ENCODE peak calls at places on chromosome 20, in eight cellular contexts. One of them, this sample, is unnamed.
A peak's percentile ranks its signal among the peaks of the same experiment; 100 is the strongest.

GRCh38 chr20:4038047-4038459 is 22.7 kb upstream of the RNF24 start:
- DNase-seq in NB4: peak; percentile 99
- DNase-seq in GM04504: peak; percentile 65
- DNase-seq in NCI-H2029: peak; percentile 86
- DNase-seq in A172: peak; percentile 89
- DNase-seq in GM04503: peak; percentile 56
- DNase-seq in SK-N-DZ: peak; percentile 31
- DNase-seq in LoVo: peak; percentile 85
- DNase-seq in this sample: peak; percentile 88

GRCh38 chr20:5821627-5822215 is 71.5 kb downstream of the SHLD1 start:
- DNase-seq in NCI-H2029: no peak
- DNase-seq in NB4: no peak
- DNase-seq in GM04504: no peak
- DNase-seq in SK-N-DZ: no peak
- DNase-seq in GM04503: no peak
- DNase-seq in A172: no peak
- DNase-seq in LoVo: no peak
- DNase-seq in this sample: no peak

GRCh38 chr20:17061721-17062120 is 165.1 kb upstream of the PCSK2 start:
- DNase-seq in LoVo: no peak
- DNase-seq in A172: no peak
- DNase-seq in NB4: no peak
- DNase-seq in GM04503: no peak
- DNase-seq in GM04504: no peak
- DNase-seq in SK-N-DZ: no peak
- DNase-seq in NCI-H2029: no peak
- DNase-seq in this sample: no peak

GRCh38 chr20:64065973-64066341 is 3.0 kb downstream of the TCEA2 start:
- DNase-seq in NB4: peak; percentile 89
- DNase-seq in GM04503: peak; percentile 59
- DNase-seq in A172: peak; percentile 99
- DNase-seq in LoVo: peak; percentile 51
- DNase-seq in GM04504: peak; percentile 59
- DNase-seq in NCI-H2029: no peak
- DNase-seq in SK-N-DZ: no peak
- DNase-seq in this sample: peak; percentile 83

GRCh38 chr20:44637490-44638372 is 13.8 kb downstream of the ADA start:
- DNase-seq in NCI-H2029: no peak
- DNase-seq in LoVo: no peak
- DNase-seq in GM04503: no peak
- DNase-seq in NB4: no peak
- DNase-seq in GM04504: no peak
- DNase-seq in SK-N-DZ: no peak
- DNase-seq in A172: no peak
- DNase-seq in this sample: no peak

GRCh38 chr20:47133809-47134456 is 222.6 kb downstream of the ZMYND8 start:
- DNase-seq in NCI-H2029: no peak
- DNase-seq in LoVo: no peak
- DNase-seq in SK-N-DZ: no peak
- DNase-seq in NB4: no peak
- DNase-seq in GM04503: peak; percentile 44
- DNase-seq in A172: peak; percentile 39
- DNase-seq in GM04504: peak; percentile 51
- DNase-seq in this sample: no peak

GRCh38 chr20:21357851-21358250 is 39.5 kb downstream of the NKX2-4 start:
- DNase-seq in GM04503: no peak
- DNase-seq in NB4: no peak
- DNase-seq in GM04504: no peak
- DNase-seq in NCI-H2029: peak; percentile 79
- DNase-seq in SK-N-DZ: no peak
- DNase-seq in LoVo: no peak
- DNase-seq in A172: no peak
- DNase-seq in this sample: no peak

GRCh38 chr20:25197173-25197869 is 1.8 kb downstream of the ENTPD6 start:
- DNase-seq in LoVo: no peak
- DNase-seq in NCI-H2029: no peak
- DNase-seq in A172: no peak
- DNase-seq in GM04504: no peak
- DNase-seq in SK-N-DZ: no peak
- DNase-seq in NB4: no peak
- DNase-seq in GM04503: no peak
- DNase-seq in this sample: no peak

GRCh38 chr20:10119336-10119735 is 84.5 kb downstream of the ANKEF1 start:
- DNase-seq in NB4: no peak
- DNase-seq in GM04504: no peak
- DNase-seq in GM04503: no peak
- DNase-seq in NCI-H2029: no peak
- DNase-seq in SK-N-DZ: no peak
- DNase-seq in A172: no peak
- DNase-seq in LoVo: no peak
- DNase-seq in this sample: no peak

GRCh38 chr20:45826381-45827019 is 612 bp downstream of the TNNC2 start:
- DNase-seq in NCI-H2029: no peak
- DNase-seq in NB4: no peak
- DNase-seq in A172: peak; percentile 33
- DNase-seq in SK-N-DZ: peak; percentile 70
- DNase-seq in GM04504: no peak
- DNase-seq in LoVo: no peak
- DNase-seq in GM04503: no peak
- DNase-seq in this sample: no peak

GRCh38 chr20:10863337-10864060 is 189.7 kb upstream of the JAG1 start:
- DNase-seq in A172: peak; percentile 78
- DNase-seq in NCI-H2029: no peak
- DNase-seq in GM04504: peak; percentile 29
- DNase-seq in NB4: no peak
- DNase-seq in SK-N-DZ: no peak
- DNase-seq in LoVo: peak; percentile 29
- DNase-seq in GM04503: peak; percentile 24
- DNase-seq in this sample: no peak

GRCh38 chr20:45341939-45342862 is 6.0 kb downstream of the SDC4 start:
- DNase-seq in NB4: no peak
- DNase-seq in A172: peak; percentile 69
- DNase-seq in NCI-H2029: peak; percentile 89
- DNase-seq in GM04503: no peak
- DNase-seq in SK-N-DZ: peak; percentile 85
- DNase-seq in LoVo: no peak
- DNase-seq in GM04504: no peak
- DNase-seq in this sample: no peak

GRCh38 chr20:9759392-9759791 is 79.5 kb downstream of the PAK5 start:
- DNase-seq in LoVo: no peak
- DNase-seq in A172: no peak
- DNase-seq in GM04503: no peak
- DNase-seq in NCI-H2029: no peak
- DNase-seq in SK-N-DZ: no peak
- DNase-seq in GM04504: no peak
- DNase-seq in NB4: no peak
- DNase-seq in this sample: no peak

GRCh38 chr20:40160151-40160550 is 528.9 kb downstream of the MAFB start:
- DNase-seq in SK-N-DZ: peak; percentile 78
- DNase-seq in NB4: peak; percentile 80
- DNase-seq in LoVo: peak; percentile 67
- DNase-seq in GM04504: peak; percentile 18
- DNase-seq in GM04503: peak; percentile 1
- DNase-seq in A172: peak; percentile 56
- DNase-seq in NCI-H2029: peak; percentile 43
- DNase-seq in this sample: peak; percentile 22

GRCh38 chr20:62795023-62795761 is 1.1 kb upstream of the MRGBP start:
- DNase-seq in SK-N-DZ: peak; percentile 89
- DNase-seq in NCI-H2029: peak; percentile 52
- DNase-seq in NB4: peak; percentile 89
- DNase-seq in A172: no peak
- DNase-seq in GM04503: no peak
- DNase-seq in GM04504: no peak
- DNase-seq in LoVo: peak; percentile 48
- DNase-seq in this sample: peak; percentile 75

GRCh38 chr20:62831854-62832211 is 15.0 kb downstream of the COL9A3 start:
- DNase-seq in NB4: no peak
- DNase-seq in GM04503: no peak
- DNase-seq in GM04504: no peak
- DNase-seq in NCI-H2029: no peak
- DNase-seq in SK-N-DZ: no peak
- DNase-seq in LoVo: no peak
- DNase-seq in A172: no peak
- DNase-seq in this sample: no peak

GRCh38 chr20:20666359-20666758 is 46.1 kb downstream of the RALGAPA2 start:
- DNase-seq in A172: no peak
- DNase-seq in GM04504: no peak
- DNase-seq in NB4: peak; percentile 40
- DNase-seq in LoVo: no peak
- DNase-seq in GM04503: no peak
- DNase-seq in SK-N-DZ: no peak
- DNase-seq in NCI-H2029: peak; percentile 61
- DNase-seq in this sample: no peak

GRCh38 chr20:12627485-12627884 is 381.3 kb upstream of the SPTLC3 start:
- DNase-seq in SK-N-DZ: no peak
- DNase-seq in LoVo: no peak
- DNase-seq in NCI-H2029: no peak
- DNase-seq in GM04504: no peak
- DNase-seq in GM04503: no peak
- DNase-seq in A172: no peak
- DNase-seq in NB4: no peak
- DNase-seq in this sample: no peak

GRCh38 chr20:19212524-19213502 is at the start of gene SLC24A3:
- DNase-seq in A172: no peak
- DNase-seq in GM04504: no peak
- DNase-seq in NCI-H2029: peak; percentile 55
- DNase-seq in LoVo: no peak
- DNase-seq in NB4: peak; percentile 91
- DNase-seq in SK-N-DZ: no peak
- DNase-seq in GM04503: no peak
- DNase-seq in this sample: peak; percentile 70

GRCh38 chr20:53897884-53898557 is 172.4 kb downstream of the BCAS1 start:
- DNase-seq in GM04503: no peak
- DNase-seq in A172: peak; percentile 83
- DNase-seq in NCI-H2029: no peak
- DNase-seq in GM04504: no peak
- DNase-seq in NB4: no peak
- DNase-seq in SK-N-DZ: no peak
- DNase-seq in LoVo: no peak
- DNase-seq in this sample: no peak

GRCh38 chr20:7703436-7703835 is 236.8 kb downstream of the HAO1 start:
- DNase-seq in NB4: no peak
- DNase-seq in A172: no peak
- DNase-seq in GM04504: no peak
- DNase-seq in NCI-H2029: peak; percentile 56
- DNase-seq in LoVo: no peak
- DNase-seq in GM04503: no peak
- DNase-seq in SK-N-DZ: no peak
- DNase-seq in this sample: no peak

GRCh38 chr20:20877079-20877478 is 164.6 kb upstream of the RALGAPA2 start:
- DNase-seq in GM04503: no peak
- DNase-seq in A172: no peak
- DNase-seq in LoVo: no peak
- DNase-seq in SK-N-DZ: no peak
- DNase-seq in NB4: no peak
- DNase-seq in GM04504: no peak
- DNase-seq in NCI-H2029: no peak
- DNase-seq in this sample: no peak

GRCh38 chr20:17161661-17162410 is 65.0 kb upstream of the PCSK2 start:
- DNase-seq in GM04503: no peak
- DNase-seq in SK-N-DZ: no peak
- DNase-seq in NCI-H2029: no peak
- DNase-seq in GM04504: no peak
- DNase-seq in LoVo: no peak
- DNase-seq in A172: no peak
- DNase-seq in NB4: no peak
- DNase-seq in this sample: no peak

GRCh38 chr20:56781108-56781739 is 152.1 kb downstream of the TFAP2C start:
- DNase-seq in A172: peak; percentile 35
- DNase-seq in SK-N-DZ: no peak
- DNase-seq in GM04504: no peak
- DNase-seq in NB4: no peak
- DNase-seq in LoVo: peak; percentile 33
- DNase-seq in NCI-H2029: no peak
- DNase-seq in GM04503: no peak
- DNase-seq in this sample: no peak

GRCh38 chr20:37649017-37649416 is 44.8 kb upstream of the CTNNBL1 start:
- DNase-seq in NCI-H2029: no peak
- DNase-seq in LoVo: no peak
- DNase-seq in A172: peak; percentile 33
- DNase-seq in GM04504: no peak
- DNase-seq in SK-N-DZ: no peak
- DNase-seq in NB4: no peak
- DNase-seq in GM04503: peak; percentile 4
- DNase-seq in this sample: no peak

GRCh38 chr20:48659888-48660287 is 167.9 kb downstream of the PREX1 start:
- DNase-seq in A172: no peak
- DNase-seq in NB4: no peak
- DNase-seq in LoVo: no peak
- DNase-seq in GM04504: no peak
- DNase-seq in GM04503: no peak
- DNase-seq in NCI-H2029: no peak
- DNase-seq in SK-N-DZ: no peak
- DNase-seq in this sample: no peak

GRCh38 chr20:38173237-38174156 is 8.4 kb upstream of the TGM2 start:
- DNase-seq in NCI-H2029: no peak
- DNase-seq in GM04503: peak; percentile 62
- DNase-seq in SK-N-DZ: no peak
- DNase-seq in LoVo: peak; percentile 68
- DNase-seq in NB4: peak; percentile 27
- DNase-seq in GM04504: peak; percentile 71
- DNase-seq in A172: peak; percentile 96
- DNase-seq in this sample: no peak

GRCh38 chr20:38665094-38665493 is 59.2 kb upstream of the SLC32A1 start:
- DNase-seq in GM04503: no peak
- DNase-seq in LoVo: no peak
- DNase-seq in SK-N-DZ: no peak
- DNase-seq in A172: no peak
- DNase-seq in NB4: no peak
- DNase-seq in NCI-H2029: no peak
- DNase-seq in GM04504: no peak
- DNase-seq in this sample: no peak

GRCh38 chr20:2617099-2617714 is 35.2 kb upstream of the NOP56 start:
- DNase-seq in NB4: no peak
- DNase-seq in NCI-H2029: no peak
- DNase-seq in SK-N-DZ: no peak
- DNase-seq in GM04504: no peak
- DNase-seq in GM04503: no peak
- DNase-seq in LoVo: no peak
- DNase-seq in A172: no peak
- DNase-seq in this sample: peak; percentile 28

This sample was measured in GM13977.